ENCODE peak calls at places on chromosomes 13 and 19, in four cellular contexts. One of them, this sample, is unnamed.

GRCh38 chr13:39892731-39893293 is 237.3 kb downstream of the COG6 start:
- DNase-seq in HepG2: no peak
- DNase-seq in K562: no peak
- DNase-seq in HCT116: no peak
- DNase-seq in this sample: peak

GRCh38 chr13:28584873-28585317 is 74.0 kb upstream of the POMP start:
- DNase-seq in K562: no peak
- DNase-seq in HepG2: no peak
- DNase-seq in HCT116: no peak
- DNase-seq in this sample: no peak

GRCh38 chr13:108594153-108594552 is 35.3 kb upstream of the MYO16 start:
- DNase-seq in HepG2: no peak
- DNase-seq in K562: no peak
- DNase-seq in HCT116: no peak
- DNase-seq in this sample: no peak

GRCh38 chr13:110062077-110062776 is 244.7 kb downstream of the COL4A1 start:
- DNase-seq in HepG2: no peak
- DNase-seq in HCT116: no peak
- DNase-seq in K562: no peak
- DNase-seq in this sample: no peak

GRCh38 chr19:45716314-45717130 is 14.2 kb downstream of the FBXO46 start:
- DNase-seq in K562: peak
- DNase-seq in HepG2: no peak
- DNase-seq in HCT116: no peak
- DNase-seq in this sample: peak

GRCh38 chr19:50745221-50745620 is 22.1 kb downstream of the CLEC11A start:
- DNase-seq in K562: no peak
- DNase-seq in HCT116: no peak
- DNase-seq in HepG2: no peak
- DNase-seq in this sample: no peak

GRCh38 chr19:29743681-29744080 is 28.6 kb upstream of the C19orf12 start:
- DNase-seq in HCT116: no peak
- DNase-seq in HepG2: no peak
- DNase-seq in K562: no peak
- DNase-seq in this sample: no peak

GRCh38 chr13:22592515-22592914 is 588.3 kb upstream of the SGCG start:
- DNase-seq in HepG2: no peak
- DNase-seq in K562: no peak
- DNase-seq in HCT116: no peak
- DNase-seq in this sample: no peak

GRCh38 chr13:43023244-43023931 is at the start of gene DNAJC15:
- DNase-seq in HepG2: peak
- DNase-seq in HCT116: peak
- DNase-seq in K562: peak
- DNase-seq in this sample: peak

GRCh38 chr19:38252935-38253691 is 3.1 kb downstream of the PPP1R14A start:
- DNase-seq in K562: no peak
- DNase-seq in HepG2: no peak
- DNase-seq in HCT116: no peak
- DNase-seq in this sample: peak

GRCh38 chr13:28324181-28324789 is 170.6 kb downstream of the FLT1 start:
- DNase-seq in HCT116: peak
- DNase-seq in HepG2: peak
- DNase-seq in K562: peak
- DNase-seq in this sample: peak

GRCh38 chr13:31369213-31369612 is 169.4 kb downstream of the B3GLCT start:
- DNase-seq in HepG2: no peak
- DNase-seq in K562: no peak
- DNase-seq in HCT116: no peak
- DNase-seq in this sample: no peak

GRCh38 chr13:77330009-77330471 is 3.1 kb upstream of the MYCBP2 start:
- DNase-seq in HepG2: no peak
- DNase-seq in K562: no peak
- DNase-seq in HCT116: no peak
- DNase-seq in this sample: no peak

GRCh38 chr13:29934531-29935308 is 84.3 kb upstream of the UBL3 start:
- DNase-seq in K562: no peak
- DNase-seq in HepG2: no peak
- DNase-seq in HCT116: no peak
- DNase-seq in this sample: no peak

GRCh38 chr19:2490659-2491058 is 14.7 kb downstream of the GADD45B start:
- DNase-seq in K562: no peak
- DNase-seq in HepG2: no peak
- DNase-seq in HCT116: no peak
- DNase-seq in this sample: no peak

GRCh38 chr19:1825909-1826556 is 14.0 kb upstream of the ATP8B3 start:
- DNase-seq in K562: peak
- DNase-seq in HepG2: peak
- DNase-seq in HCT116: no peak
- DNase-seq in this sample: peak

GRCh38 chr13:104949840-104950805 is 1585.3 kb downstream of the EFNB2 start:
- DNase-seq in K562: no peak
- DNase-seq in HepG2: no peak
- DNase-seq in HCT116: no peak
- DNase-seq in this sample: no peak

GRCh38 chr19:18832331-18833140 is 777 bp downstream of the UPF1 start:
- DNase-seq in HepG2: peak
- DNase-seq in HCT116: no peak
- DNase-seq in K562: peak
- DNase-seq in this sample: peak

GRCh38 chr13:77894743-77895142 is 23.9 kb downstream of the EDNRB start:
- DNase-seq in HCT116: no peak
- DNase-seq in K562: no peak
- DNase-seq in HepG2: no peak
- DNase-seq in this sample: no peak

GRCh38 chr13:40377783-40378182 is 288.7 kb downstream of the FOXO1 start:
- DNase-seq in HepG2: no peak
- DNase-seq in K562: no peak
- DNase-seq in HCT116: no peak
- DNase-seq in this sample: no peak

GRCh38 chr19:51359294-51359693 is 6.9 kb downstream of the ETFB start:
- DNase-seq in HCT116: no peak
- DNase-seq in HepG2: no peak
- DNase-seq in K562: no peak
- DNase-seq in this sample: no peak

GRCh38 chr13:38804061-38804460 is 117.2 kb downstream of the FREM2 start:
- DNase-seq in HepG2: no peak
- DNase-seq in HCT116: no peak
- DNase-seq in K562: no peak
- DNase-seq in this sample: no peak

GRCh38 chr13:91346848-91347211 is 657 bp upstream of the MIR17HG start:
- DNase-seq in HCT116: no peak
- DNase-seq in K562: peak
- DNase-seq in HepG2: no peak
- DNase-seq in this sample: peak
- TF ChIP-seq ELF1 in HCT116: no peak
- TF ChIP-seq ELF1 in K562: no peak
- TF ChIP-seq ELF1 in HepG2: peak
- TF ChIP-seq ELF1 in this sample: no peak

DNA sequence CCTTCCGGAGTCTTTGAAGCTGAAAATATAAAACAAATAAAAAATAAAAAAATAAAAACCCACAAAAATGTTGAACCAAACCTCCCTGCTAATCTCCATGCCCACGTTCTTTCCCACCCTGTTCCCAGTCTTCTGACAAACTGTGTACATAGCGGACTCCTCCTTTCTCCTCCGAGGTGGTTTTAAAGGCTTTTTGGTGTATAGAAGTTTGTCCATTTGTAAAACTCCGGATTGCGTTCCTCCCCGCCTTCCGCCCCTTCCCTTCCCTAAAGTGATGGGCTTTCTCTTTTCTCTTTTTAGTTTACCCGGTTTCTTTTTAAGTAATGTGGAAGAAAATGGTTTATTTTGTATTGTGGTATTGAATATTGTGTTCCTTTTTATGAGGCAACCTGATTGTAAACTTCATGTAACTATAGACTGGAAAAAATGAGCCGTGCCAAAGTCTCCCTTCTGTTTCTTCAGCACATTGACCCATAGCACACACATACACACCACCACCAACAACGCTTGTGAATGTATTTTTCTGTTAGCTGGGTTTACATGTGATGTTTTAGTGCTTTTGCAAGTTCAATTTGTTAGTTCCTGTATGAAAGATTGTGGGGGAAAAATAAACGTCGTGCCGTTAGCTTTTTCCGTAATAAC is 4.4 kb downstream of the ZIC2 start:
- DNase-seq in K562: no peak
- DNase-seq in HCT116: no peak
- DNase-seq in HepG2: no peak
- DNase-seq in this sample: peak
- TF ChIP-seq ELF1 in K562: no peak
- TF ChIP-seq ELF1 in HCT116: no peak
- TF ChIP-seq ELF1 in HepG2: no peak
- TF ChIP-seq ELF1 in this sample: no peak

DNA sequence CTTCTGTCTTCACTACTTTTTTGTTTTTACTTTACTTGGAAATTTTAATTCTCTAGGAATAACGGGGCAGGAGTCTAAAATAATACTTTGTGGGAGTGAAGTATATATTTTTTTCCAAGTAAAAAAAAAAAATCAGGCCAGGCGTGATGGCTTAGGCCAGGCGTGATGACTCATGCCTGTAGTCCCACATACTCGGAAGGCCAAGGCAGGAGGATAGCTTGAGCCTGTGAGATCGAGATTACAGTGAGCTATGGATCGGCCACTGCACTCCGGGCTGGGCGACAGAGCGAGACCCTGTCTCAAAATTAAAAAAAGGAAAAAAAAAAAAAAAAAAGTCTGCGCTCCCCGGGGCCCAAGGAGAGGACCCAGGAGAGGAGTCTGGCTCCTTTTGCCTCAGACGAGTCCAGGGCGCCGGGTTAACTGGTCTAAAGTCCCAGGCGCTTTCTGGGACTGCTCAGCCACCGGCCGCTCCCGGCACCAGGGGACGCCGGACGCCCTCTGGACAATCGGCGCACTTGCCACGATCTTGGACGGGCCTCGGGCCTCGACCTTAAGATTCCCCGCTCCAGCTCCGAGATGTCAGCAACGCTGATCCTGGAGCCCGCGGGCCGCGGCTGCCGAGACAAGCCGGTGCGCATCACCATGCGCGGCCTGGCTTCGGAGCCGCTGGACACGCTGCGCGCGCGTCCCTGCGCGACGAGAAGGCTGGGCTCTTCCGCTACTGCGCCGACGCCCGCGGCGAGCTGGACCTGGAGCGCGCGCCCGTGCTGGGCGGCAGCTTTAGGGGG is 2.7 kb upstream of the ZFP82 start:
- DNase-seq in HepG2: no peak
- DNase-seq in HCT116: no peak
- DNase-seq in K562: no peak
- DNase-seq in this sample: peak
- TF ChIP-seq ELF1 in HepG2: no peak
- TF ChIP-seq ELF1 in HCT116: no peak
- TF ChIP-seq ELF1 in K562: no peak
- TF ChIP-seq ELF1 in this sample: no peak

GRCh38 chr19:5142725-5143097 is 173.8 kb downstream of the KDM4B start:
- DNase-seq in HCT116: no peak
- DNase-seq in HepG2: no peak
- DNase-seq in K562: no peak
- DNase-seq in this sample: no peak

GRCh38 chr19:5138606-5139594 is 170.0 kb downstream of the KDM4B start:
- DNase-seq in HCT116: no peak
- DNase-seq in K562: peak
- DNase-seq in HepG2: no peak
- DNase-seq in this sample: no peak

GRCh38 chr19:5143471-5144411 is 174.8 kb downstream of the KDM4B start:
- DNase-seq in K562: no peak
- DNase-seq in HepG2: no peak
- DNase-seq in HCT116: no peak
- DNase-seq in this sample: no peak

GRCh38 chr19:5141926-5142724 is 173.2 kb downstream of the KDM4B start:
- DNase-seq in HepG2: no peak
- DNase-seq in K562: no peak
- DNase-seq in HCT116: no peak
- DNase-seq in this sample: no peak

GRCh38 chr19:5141278-5141925 is 172.5 kb downstream of the KDM4B start:
- DNase-seq in HCT116: no peak
- DNase-seq in HepG2: no peak
- DNase-seq in K562: no peak
- DNase-seq in this sample: no peak
- TF ChIP-seq ELF1 in HCT116: no peak
- TF ChIP-seq ELF1 in HepG2: no peak
- TF ChIP-seq ELF1 in K562: no peak
- TF ChIP-seq ELF1 in this sample: no peak

DNA sequence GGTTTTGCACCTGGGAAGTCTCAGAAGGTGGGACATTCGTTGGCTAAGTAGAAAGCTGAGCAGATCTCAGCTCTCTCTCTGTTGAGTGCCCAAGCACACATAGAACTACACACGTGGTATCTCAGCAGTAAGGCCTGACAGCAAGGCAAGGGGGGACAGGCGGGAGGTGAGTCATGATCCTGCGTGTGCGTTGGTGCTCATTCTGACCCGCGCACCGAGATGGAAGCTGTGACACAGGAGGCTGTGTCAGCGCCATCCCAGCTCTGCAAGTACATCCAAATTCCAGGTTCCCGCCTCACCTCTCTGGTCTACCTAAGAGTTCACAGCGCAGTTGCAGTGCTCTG is 135.7 kb downstream of the USP12 start:
- DNase-seq in HepG2: no peak
- DNase-seq in HCT116: peak
- DNase-seq in K562: no peak
- DNase-seq in this sample: no peak
- TF ChIP-seq ELF1 in HepG2: no peak
- TF ChIP-seq ELF1 in HCT116: no peak
- TF ChIP-seq ELF1 in K562: no peak
- TF ChIP-seq ELF1 in this sample: no peak